ENCODE peak calls at places on chromosome 3, in five cellular contexts. One of them, this sample, is unnamed.

GRCh38 chr3:141454906-141455602 is 31.8 kb upstream of the RASA2 start:
- DNase-seq in AML-193: peak; percentile 94
- DNase-seq in GM23248: peak; percentile 92
- DNase-seq in GM10248: peak; percentile 83
- DNase-seq in activated CD8-positive, alpha-beta memory T cell treated with anti-CD3 and anti-CD28 coated beads, Interleukin-2, amount 50 U/mL, for 4 hours: no peak
- DNase-seq in this sample: no peak

GRCh38 chr3:24490151-24490550 is 4.5 kb downstream of the THRB start:
- DNase-seq in AML-193: no peak
- DNase-seq in GM23248: peak; percentile 20
- DNase-seq in GM10248: no peak
- DNase-seq in activated CD8-positive, alpha-beta memory T cell treated with anti-CD3 and anti-CD28 coated beads, Interleukin-2, amount 50 U/mL, for 4 hours: no peak
- DNase-seq in this sample: no peak

GRCh38 chr3:51712020-51712385 is 5.1 kb downstream of the GRM2 start:
- DNase-seq in AML-193: no peak
- DNase-seq in GM23248: no peak
- DNase-seq in GM10248: no peak
- DNase-seq in activated CD8-positive, alpha-beta memory T cell treated with anti-CD3 and anti-CD28 coated beads, Interleukin-2, amount 50 U/mL, for 4 hours: no peak
- DNase-seq in this sample: no peak

GRCh38 chr3:66753670-66754069 is 244.4 kb upstream of the KBTBD8 start:
- DNase-seq in AML-193: no peak
- DNase-seq in GM23248: no peak
- DNase-seq in GM10248: no peak
- DNase-seq in activated CD8-positive, alpha-beta memory T cell treated with anti-CD3 and anti-CD28 coated beads, Interleukin-2, amount 50 U/mL, for 4 hours: no peak
- DNase-seq in this sample: no peak

GRCh38 chr3:43765417-43766030 is 74.8 kb downstream of the ABHD5 start:
- DNase-seq in AML-193: no peak
- DNase-seq in GM23248: peak; percentile 73
- DNase-seq in GM10248: no peak
- DNase-seq in activated CD8-positive, alpha-beta memory T cell treated with anti-CD3 and anti-CD28 coated beads, Interleukin-2, amount 50 U/mL, for 4 hours: no peak
- DNase-seq in this sample: no peak

GRCh38 chr3:106688463-106688862 is 688.8 kb upstream of the CCDC54 start:
- DNase-seq in AML-193: no peak
- DNase-seq in GM23248: peak; percentile 94
- DNase-seq in GM10248: no peak
- DNase-seq in activated CD8-positive, alpha-beta memory T cell treated with anti-CD3 and anti-CD28 coated beads, Interleukin-2, amount 50 U/mL, for 4 hours: no peak
- DNase-seq in this sample: no peak

GRCh38 chr3:139691619-139692018 is 13.8 kb upstream of the NMNAT3 start:
- DNase-seq in AML-193: no peak
- DNase-seq in GM23248: no peak
- DNase-seq in GM10248: no peak
- DNase-seq in activated CD8-positive, alpha-beta memory T cell treated with anti-CD3 and anti-CD28 coated beads, Interleukin-2, amount 50 U/mL, for 4 hours: no peak
- DNase-seq in this sample: no peak

GRCh38 chr3:196111939-196112386 is 30.1 kb upstream of the TFRC start:
- DNase-seq in AML-193: no peak
- DNase-seq in GM23248: no peak
- DNase-seq in GM10248: peak; percentile 72
- DNase-seq in activated CD8-positive, alpha-beta memory T cell treated with anti-CD3 and anti-CD28 coated beads, Interleukin-2, amount 50 U/mL, for 4 hours: no peak
- DNase-seq in this sample: no peak

GRCh38 chr3:79651536-79652065 is 116.2 kb downstream of the ROBO1 start:
- DNase-seq in AML-193: no peak
- DNase-seq in GM23248: no peak
- DNase-seq in GM10248: no peak
- DNase-seq in activated CD8-positive, alpha-beta memory T cell treated with anti-CD3 and anti-CD28 coated beads, Interleukin-2, amount 50 U/mL, for 4 hours: no peak
- DNase-seq in this sample: no peak

GRCh38 chr3:172260381-172260780 is 187.9 kb downstream of the GHSR start:
- DNase-seq in AML-193: no peak
- DNase-seq in GM23248: peak; percentile 90
- DNase-seq in GM10248: no peak
- DNase-seq in activated CD8-positive, alpha-beta memory T cell treated with anti-CD3 and anti-CD28 coated beads, Interleukin-2, amount 50 U/mL, for 4 hours: no peak
- DNase-seq in this sample: no peak

GRCh38 chr3:49867871-49868321 is 1.8 kb downstream of the CAMKV start:
- DNase-seq in AML-193: peak; percentile 43
- DNase-seq in GM23248: peak; percentile 65
- DNase-seq in GM10248: peak; percentile 49
- DNase-seq in activated CD8-positive, alpha-beta memory T cell treated with anti-CD3 and anti-CD28 coated beads, Interleukin-2, amount 50 U/mL, for 4 hours: no peak
- DNase-seq in this sample: no peak

GRCh38 chr3:138154534-138154933 is 20.2 kb downstream of the DBR1 start:
- DNase-seq in AML-193: no peak
- DNase-seq in GM23248: no peak
- DNase-seq in GM10248: no peak
- DNase-seq in activated CD8-positive, alpha-beta memory T cell treated with anti-CD3 and anti-CD28 coated beads, Interleukin-2, amount 50 U/mL, for 4 hours: no peak
- DNase-seq in this sample: no peak

GRCh38 chr3:47266709-47267489 is 15.7 kb downstream of the KIF9 start:
- DNase-seq in AML-193: peak; percentile 75
- DNase-seq in GM23248: peak; percentile 86
- DNase-seq in GM10248: peak; percentile 60
- DNase-seq in activated CD8-positive, alpha-beta memory T cell treated with anti-CD3 and anti-CD28 coated beads, Interleukin-2, amount 50 U/mL, for 4 hours: peak; percentile 58
- DNase-seq in this sample: peak; percentile 63

GRCh38 chr3:150110097-150110496 is 139.4 kb upstream of the PFN2 start:
- DNase-seq in AML-193: no peak
- DNase-seq in GM23248: no peak
- DNase-seq in GM10248: no peak
- DNase-seq in activated CD8-positive, alpha-beta memory T cell treated with anti-CD3 and anti-CD28 coated beads, Interleukin-2, amount 50 U/mL, for 4 hours: no peak
- DNase-seq in this sample: no peak

GRCh38 chr3:123781138-123781537 is 103.0 kb downstream of the MYLK start:
- DNase-seq in AML-193: no peak
- DNase-seq in GM23248: no peak
- DNase-seq in GM10248: no peak
- DNase-seq in activated CD8-positive, alpha-beta memory T cell treated with anti-CD3 and anti-CD28 coated beads, Interleukin-2, amount 50 U/mL, for 4 hours: no peak
- DNase-seq in this sample: no peak

GRCh38 chr3:113536627-113537101 is 4.3 kb downstream of the SIDT1 start:
- DNase-seq in AML-193: peak; percentile 48
- DNase-seq in GM23248: peak; percentile 17
- DNase-seq in GM10248: no peak
- DNase-seq in activated CD8-positive, alpha-beta memory T cell treated with anti-CD3 and anti-CD28 coated beads, Interleukin-2, amount 50 U/mL, for 4 hours: no peak
- DNase-seq in this sample: no peak

GRCh38 chr3:181690769-181691168 is 21.0 kb upstream of the SOX2 start:
- DNase-seq in AML-193: no peak
- DNase-seq in GM23248: no peak
- DNase-seq in GM10248: no peak
- DNase-seq in activated CD8-positive, alpha-beta memory T cell treated with anti-CD3 and anti-CD28 coated beads, Interleukin-2, amount 50 U/mL, for 4 hours: no peak
- DNase-seq in this sample: no peak

GRCh38 chr3:8480699-8481098 is 20.9 kb upstream of the LMCD1 start:
- DNase-seq in AML-193: no peak
- DNase-seq in GM23248: no peak
- DNase-seq in GM10248: no peak
- DNase-seq in activated CD8-positive, alpha-beta memory T cell treated with anti-CD3 and anti-CD28 coated beads, Interleukin-2, amount 50 U/mL, for 4 hours: no peak
- DNase-seq in this sample: no peak

GRCh38 chr3:137906985-137907649 is 102.8 kb upstream of the CLDN18 start:
- DNase-seq in AML-193: no peak
- DNase-seq in GM23248: no peak
- DNase-seq in GM10248: no peak
- DNase-seq in activated CD8-positive, alpha-beta memory T cell treated with anti-CD3 and anti-CD28 coated beads, Interleukin-2, amount 50 U/mL, for 4 hours: no peak
- DNase-seq in this sample: no peak

This sample was measured in CD14-positive monocyte.